ENCODE peak calls at places on chromosomes 2 and 18, in seven cellular contexts. One of them, this sample, is unnamed.

GRCh38 chr2:46306988-46307655 is 9.9 kb downstream of the EPAS1 start:
- DNase-seq in activated naive CD4-positive, alpha-beta T cell treated with anti-CD3 and anti-CD28 coated beads, Interleukin-2, amount 10 ng/mL, durations not matched to agents 7 days and 5 days: no peak
- DNase-seq in lung: no peak
- DNase-seq in CD4-positive, alpha-beta T cell: no peak
- DNase-seq in astrocyte of the spinal cord: no peak
- DNase-seq in NCI-H774: no peak
- DNase-seq in A172: no peak
- DNase-seq in this sample: no peak

GRCh38 chr18:60327880-60328589 is 44.5 kb downstream of the MC4R start:
- DNase-seq in activated naive CD4-positive, alpha-beta T cell treated with anti-CD3 and anti-CD28 coated beads, Interleukin-2, amount 10 ng/mL, durations not matched to agents 7 days and 5 days: no peak
- DNase-seq in lung: no peak
- DNase-seq in CD4-positive, alpha-beta T cell: no peak
- DNase-seq in astrocyte of the spinal cord: no peak
- DNase-seq in NCI-H774: no peak
- DNase-seq in A172: no peak
- DNase-seq in this sample: no peak

GRCh38 chr18:43396266-43396665 is 119.0 kb upstream of the SYT4 start:
- DNase-seq in activated naive CD4-positive, alpha-beta T cell treated with anti-CD3 and anti-CD28 coated beads, Interleukin-2, amount 10 ng/mL, durations not matched to agents 7 days and 5 days: no peak
- DNase-seq in lung: no peak
- DNase-seq in CD4-positive, alpha-beta T cell: no peak
- DNase-seq in astrocyte of the spinal cord: peak; percentile 37
- DNase-seq in NCI-H774: no peak
- DNase-seq in A172: no peak
- DNase-seq in this sample: no peak

GRCh38 chr2:143128681-143129580 is at the start of gene ARHGAP15:
- DNase-seq in activated naive CD4-positive, alpha-beta T cell treated with anti-CD3 and anti-CD28 coated beads, Interleukin-2, amount 10 ng/mL, durations not matched to agents 7 days and 5 days: peak; percentile 84
- DNase-seq in lung: no peak
- DNase-seq in CD4-positive, alpha-beta T cell: peak; percentile 67
- DNase-seq in astrocyte of the spinal cord: no peak
- DNase-seq in NCI-H774: no peak
- DNase-seq in A172: no peak
- DNase-seq in this sample: peak; percentile 68

GRCh38 chr2:113246606-113247005 is 32.1 kb downstream of the PAX8 start:
- DNase-seq in activated naive CD4-positive, alpha-beta T cell treated with anti-CD3 and anti-CD28 coated beads, Interleukin-2, amount 10 ng/mL, durations not matched to agents 7 days and 5 days: no peak
- DNase-seq in lung: no peak
- DNase-seq in CD4-positive, alpha-beta T cell: no peak
- DNase-seq in astrocyte of the spinal cord: no peak
- DNase-seq in NCI-H774: no peak
- DNase-seq in A172: no peak
- DNase-seq in this sample: no peak

GRCh38 chr2:57396364-57397098 is 650.1 kb upstream of the VRK2 start:
- DNase-seq in activated naive CD4-positive, alpha-beta T cell treated with anti-CD3 and anti-CD28 coated beads, Interleukin-2, amount 10 ng/mL, durations not matched to agents 7 days and 5 days: no peak
- DNase-seq in lung: no peak
- DNase-seq in CD4-positive, alpha-beta T cell: no peak
- DNase-seq in astrocyte of the spinal cord: no peak
- DNase-seq in NCI-H774: no peak
- DNase-seq in A172: no peak
- DNase-seq in this sample: no peak

GRCh38 chr2:207786956-207787516 is 17.3 kb upstream of the FZD5 start:
- DNase-seq in activated naive CD4-positive, alpha-beta T cell treated with anti-CD3 and anti-CD28 coated beads, Interleukin-2, amount 10 ng/mL, durations not matched to agents 7 days and 5 days: no peak
- DNase-seq in lung: no peak
- DNase-seq in CD4-positive, alpha-beta T cell: no peak
- DNase-seq in astrocyte of the spinal cord: no peak
- DNase-seq in NCI-H774: no peak
- DNase-seq in A172: no peak
- DNase-seq in this sample: peak; percentile 63

GRCh38 chr2:172103471-172104292 is 982 bp upstream of the DLX2 start:
- DNase-seq in activated naive CD4-positive, alpha-beta T cell treated with anti-CD3 and anti-CD28 coated beads, Interleukin-2, amount 10 ng/mL, durations not matched to agents 7 days and 5 days: peak; percentile 77
- DNase-seq in lung: peak; percentile 82
- DNase-seq in CD4-positive, alpha-beta T cell: peak; percentile 53
- DNase-seq in astrocyte of the spinal cord: peak; percentile 88
- DNase-seq in NCI-H774: peak; percentile 85
- DNase-seq in A172: peak; percentile 82
- DNase-seq in this sample: peak; percentile 91

GRCh38 chr2:75523313-75524275 is 37.1 kb downstream of the EVA1A start:
- DNase-seq in activated naive CD4-positive, alpha-beta T cell treated with anti-CD3 and anti-CD28 coated beads, Interleukin-2, amount 10 ng/mL, durations not matched to agents 7 days and 5 days: no peak
- DNase-seq in lung: no peak
- DNase-seq in CD4-positive, alpha-beta T cell: no peak
- DNase-seq in astrocyte of the spinal cord: peak; percentile 88
- DNase-seq in NCI-H774: no peak
- DNase-seq in A172: peak; percentile 98
- DNase-seq in this sample: no peak

GRCh38 chr18:79222790-79223189 is 153.6 kb downstream of the ATP9B start:
- DNase-seq in activated naive CD4-positive, alpha-beta T cell treated with anti-CD3 and anti-CD28 coated beads, Interleukin-2, amount 10 ng/mL, durations not matched to agents 7 days and 5 days: no peak
- DNase-seq in lung: no peak
- DNase-seq in CD4-positive, alpha-beta T cell: no peak
- DNase-seq in astrocyte of the spinal cord: no peak
- DNase-seq in NCI-H774: no peak
- DNase-seq in A172: no peak
- DNase-seq in this sample: no peak

GRCh38 chr18:2920027-2920426 is 73.2 kb downstream of the EMILIN2 start:
- DNase-seq in activated naive CD4-positive, alpha-beta T cell treated with anti-CD3 and anti-CD28 coated beads, Interleukin-2, amount 10 ng/mL, durations not matched to agents 7 days and 5 days: no peak
- DNase-seq in lung: no peak
- DNase-seq in CD4-positive, alpha-beta T cell: no peak
- DNase-seq in astrocyte of the spinal cord: no peak
- DNase-seq in NCI-H774: no peak
- DNase-seq in A172: no peak
- DNase-seq in this sample: no peak

GRCh38 chr2:110876167-110876999 is 144.0 kb downstream of the ACOXL start:
- DNase-seq in activated naive CD4-positive, alpha-beta T cell treated with anti-CD3 and anti-CD28 coated beads, Interleukin-2, amount 10 ng/mL, durations not matched to agents 7 days and 5 days: no peak
- DNase-seq in lung: peak; percentile 15
- DNase-seq in CD4-positive, alpha-beta T cell: no peak
- DNase-seq in astrocyte of the spinal cord: no peak
- DNase-seq in NCI-H774: no peak
- DNase-seq in A172: no peak
- DNase-seq in this sample: no peak

GRCh38 chr2:84297155-84297554 is 161.9 kb downstream of the SUCLG1 start:
- DNase-seq in activated naive CD4-positive, alpha-beta T cell treated with anti-CD3 and anti-CD28 coated beads, Interleukin-2, amount 10 ng/mL, durations not matched to agents 7 days and 5 days: no peak
- DNase-seq in lung: no peak
- DNase-seq in CD4-positive, alpha-beta T cell: no peak
- DNase-seq in astrocyte of the spinal cord: no peak
- DNase-seq in NCI-H774: no peak
- DNase-seq in A172: peak; percentile 69
- DNase-seq in this sample: no peak

GRCh38 chr2:96116879-96117533 is 635 bp upstream of the ADRA2B start:
- DNase-seq in activated naive CD4-positive, alpha-beta T cell treated with anti-CD3 and anti-CD28 coated beads, Interleukin-2, amount 10 ng/mL, durations not matched to agents 7 days and 5 days: peak; percentile 65
- DNase-seq in lung: no peak
- DNase-seq in CD4-positive, alpha-beta T cell: peak; percentile 55
- DNase-seq in astrocyte of the spinal cord: peak; percentile 6
- DNase-seq in NCI-H774: peak; percentile 36
- DNase-seq in A172: no peak
- DNase-seq in this sample: peak; percentile 81

GRCh38 chr2:100880730-100881129 is 60.8 kb downstream of the NPAS2 start:
- DNase-seq in activated naive CD4-positive, alpha-beta T cell treated with anti-CD3 and anti-CD28 coated beads, Interleukin-2, amount 10 ng/mL, durations not matched to agents 7 days and 5 days: no peak
- DNase-seq in lung: no peak
- DNase-seq in CD4-positive, alpha-beta T cell: no peak
- DNase-seq in astrocyte of the spinal cord: peak; percentile 74
- DNase-seq in NCI-H774: no peak
- DNase-seq in A172: peak; percentile 69
- DNase-seq in this sample: no peak

GRCh38 chr2:83196225-83196624 is 1262.9 kb downstream of the SUCLG1 start:
- DNase-seq in activated naive CD4-positive, alpha-beta T cell treated with anti-CD3 and anti-CD28 coated beads, Interleukin-2, amount 10 ng/mL, durations not matched to agents 7 days and 5 days: no peak
- DNase-seq in lung: no peak
- DNase-seq in CD4-positive, alpha-beta T cell: no peak
- DNase-seq in astrocyte of the spinal cord: peak; percentile 44
- DNase-seq in NCI-H774: no peak
- DNase-seq in A172: peak; percentile 57
- DNase-seq in this sample: no peak

GRCh38 chr18:47772374-47773248 is 157.8 kb downstream of the SMAD2 start:
- DNase-seq in activated naive CD4-positive, alpha-beta T cell treated with anti-CD3 and anti-CD28 coated beads, Interleukin-2, amount 10 ng/mL, durations not matched to agents 7 days and 5 days: peak; percentile 63
- DNase-seq in lung: peak; percentile 81
- DNase-seq in CD4-positive, alpha-beta T cell: peak; percentile 56
- DNase-seq in astrocyte of the spinal cord: peak; percentile 35
- DNase-seq in NCI-H774: peak; percentile 30
- DNase-seq in A172: peak; percentile 64
- DNase-seq in this sample: no peak

GRCh38 chr2:152307863-152308262 is 27.1 kb upstream of the FMNL2 start:
- DNase-seq in activated naive CD4-positive, alpha-beta T cell treated with anti-CD3 and anti-CD28 coated beads, Interleukin-2, amount 10 ng/mL, durations not matched to agents 7 days and 5 days: no peak
- DNase-seq in lung: no peak
- DNase-seq in CD4-positive, alpha-beta T cell: no peak
- DNase-seq in astrocyte of the spinal cord: no peak
- DNase-seq in NCI-H774: no peak
- DNase-seq in A172: no peak
- DNase-seq in this sample: no peak

GRCh38 chr2:183001948-183002347 is 36.3 kb downstream of the NCKAP1 start:
- DNase-seq in activated naive CD4-positive, alpha-beta T cell treated with anti-CD3 and anti-CD28 coated beads, Interleukin-2, amount 10 ng/mL, durations not matched to agents 7 days and 5 days: no peak
- DNase-seq in lung: no peak
- DNase-seq in CD4-positive, alpha-beta T cell: no peak
- DNase-seq in astrocyte of the spinal cord: no peak
- DNase-seq in NCI-H774: no peak
- DNase-seq in A172: no peak
- DNase-seq in this sample: no peak

GRCh38 chr18:32378705-32379104 is 92.0 kb downstream of the GAREM1 start:
- DNase-seq in activated naive CD4-positive, alpha-beta T cell treated with anti-CD3 and anti-CD28 coated beads, Interleukin-2, amount 10 ng/mL, durations not matched to agents 7 days and 5 days: no peak
- DNase-seq in lung: no peak
- DNase-seq in CD4-positive, alpha-beta T cell: no peak
- DNase-seq in astrocyte of the spinal cord: peak; percentile 38
- DNase-seq in NCI-H774: peak; percentile 79
- DNase-seq in A172: no peak
- DNase-seq in this sample: no peak

This sample was measured in Right ventricle myocardium inferior.